ENCODE peak calls at places on chromosome 22, in ten cellular contexts. H is cardiac muscle cell, Y is GM23248, N is Panc1, J is iPS DF 6.9, X is ascending aorta, V is neural progenitor cell, P is right atrium auricular region, A is endodermal cell, R is GM12878. I is an unnamed sample.

GRCh38 chr22:35538801-35539321 is 1.8 kb upstream of the RASD2 start:
- DNase-seq in R (no peak), N (no peak), J (no peak), H (peak; percentile 26), X (no peak), Y (peak; percentile 57), P (no peak), V (peak; percentile 55), A (peak; percentile 85), I (no peak)

GRCh38 chr22:37971475-37972434 is 12.6 kb downstream of the SOX10 start:
- DNase-seq in J (no peak), X (no peak), A (peak; percentile 83), R (no peak), H (no peak), Y (no peak), N (no peak), P (no peak), V (peak; percentile 72), I (no peak)

GRCh38 chr22:45058622-45058912 is 48.8 kb upstream of the PHF21B start:
- DNase-seq in N (no peak), J (no peak), V (no peak), Y (no peak), A (no peak), X (no peak), P (no peak), H (no peak), R (no peak), I (no peak)

GRCh38 chr22:45889539-45890350 is 87.2 kb downstream of the WNT7B start:
- DNase-seq in P (no peak), A (peak; percentile 42), V (peak; percentile 89), R (no peak), Y (peak; percentile 32), N (no peak), X (no peak), J (no peak), H (peak; percentile 36), I (peak; percentile 1)

GRCh38 chr22:43978558-43978957 is 23.3 kb downstream of the SAMM50 start:
- DNase-seq in X (no peak), P (no peak), R (no peak), Y (no peak), J (no peak), H (no peak), V (no peak), N (no peak), A (no peak), I (no peak)

GRCh38 chr22:50473088-50473487 is 1.7 kb downstream of the SBF1 start:
- DNase-seq in V (peak; percentile 38), P (no peak), A (peak; percentile 80), R (no peak), H (no peak), Y (peak; percentile 34), X (no peak), N (peak; percentile 15), J (no peak), I (no peak)

GRCh38 chr22:45194686-45195085 is 31.0 kb downstream of the NUP50 start:
- DNase-seq in P (no peak), V (no peak), R (no peak), A (no peak), X (no peak), N (no peak), J (no peak), H (no peak), Y (no peak), I (no peak)

GRCh38 chr22:45460288-45461109 is 42.2 kb upstream of the FBLN1 start:
- DNase-seq in Y (peak; percentile 32), R (no peak), N (no peak), P (peak; percentile 75), V (no peak), X (no peak), H (peak; percentile 90), J (no peak), A (no peak), I (no peak)

GRCh38 chr22:35380537-35381423 is at the start of gene HMOX1:
- DNase-seq in Y (peak; percentile 98), H (peak; percentile 95), V (peak; percentile 91), A (peak; percentile 92), P (peak; percentile 97), X (peak; percentile 96), N (no peak), R (no peak), J (no peak), I (peak; percentile 21)

GRCh38 chr22:27844656-27845602 is 43.4 kb upstream of the MN1 start:
- DNase-seq in N (no peak), Y (no peak), A (peak; percentile 44), X (peak; percentile 53), R (no peak), P (peak; percentile 55), J (no peak), V (no peak), H (no peak), I (no peak)

GRCh38 chr22:43798492-43798891 is 13.6 kb downstream of the EFCAB6 start:
- DNase-seq in P (no peak), V (no peak), A (no peak), H (no peak), N (no peak), R (peak; percentile 60), J (no peak), Y (peak; percentile 57), X (no peak), I (no peak)

GRCh38 chr22:38098410-38099249 is 11.9 kb downstream of the BAIAP2L2 start:
- DNase-seq in X (no peak), H (peak; percentile 72), R (no peak), V (no peak), Y (peak; percentile 74), P (no peak), A (no peak), N (no peak), J (no peak), I (no peak)

GRCh38 chr22:50361222-50361621 is 18.1 kb downstream of the PPP6R2 start:
- DNase-seq in P (no peak), N (no peak), J (no peak), V (no peak), A (no peak), R (no peak), Y (no peak), X (no peak), H (no peak), I (no peak)

GRCh38 chr22:37059876-37060449 is 8.4 kb downstream of the KCTD17 start:
- DNase-seq in Y (no peak), P (no peak), N (no peak), R (no peak), J (no peak), X (no peak), H (no peak), A (no peak), V (no peak), I (no peak)

GRCh38 chr22:40271440-40271839 is 74.9 kb upstream of the ADSL start:
- DNase-seq in J (no peak), N (no peak), R (no peak), P (no peak), X (no peak), Y (peak; percentile 10), H (no peak), A (no peak), V (no peak), I (no peak)

GRCh38 chr22:19788661-19789225 is 28.2 kb downstream of the TBX1 start:
- DNase-seq in V (no peak), R (no peak), A (no peak), H (no peak), Y (no peak), J (no peak), N (no peak), X (no peak), P (no peak), I (no peak)

GRCh38 chr22:44383652-44384562 is 71.2 kb upstream of the SHISAL1 start:
- DNase-seq in P (no peak), X (no peak), H (no peak), N (no peak), V (no peak), A (peak; percentile 38), J (no peak), R (no peak), Y (no peak), I (no peak)

GRCh38 chr22:33180371-33180770 is 122.2 kb upstream of the SYN3 start:
- DNase-seq in A (no peak), V (no peak), H (no peak), N (no peak), Y (peak; percentile 38), J (no peak), P (no peak), R (no peak), X (no peak), I (no peak)
- H3K9me3 ChIP-seq in A (peaks cover 7% of the 10 kb centered on the region), V (peaks cover 3% of the 10 kb centered on the region), H (no peaks in the 10 kb centered on the region), N (no peaks in the 10 kb centered on the region), Y (no peaks in the 10 kb centered on the region), J (no peaks in the 10 kb centered on the region), P (peaks cover 7% of the 10 kb centered on the region), R (no peaks in the 10 kb centered on the region), X (no peaks in the 10 kb centered on the region), I (no peaks in the 10 kb centered on the region)

DNA sequence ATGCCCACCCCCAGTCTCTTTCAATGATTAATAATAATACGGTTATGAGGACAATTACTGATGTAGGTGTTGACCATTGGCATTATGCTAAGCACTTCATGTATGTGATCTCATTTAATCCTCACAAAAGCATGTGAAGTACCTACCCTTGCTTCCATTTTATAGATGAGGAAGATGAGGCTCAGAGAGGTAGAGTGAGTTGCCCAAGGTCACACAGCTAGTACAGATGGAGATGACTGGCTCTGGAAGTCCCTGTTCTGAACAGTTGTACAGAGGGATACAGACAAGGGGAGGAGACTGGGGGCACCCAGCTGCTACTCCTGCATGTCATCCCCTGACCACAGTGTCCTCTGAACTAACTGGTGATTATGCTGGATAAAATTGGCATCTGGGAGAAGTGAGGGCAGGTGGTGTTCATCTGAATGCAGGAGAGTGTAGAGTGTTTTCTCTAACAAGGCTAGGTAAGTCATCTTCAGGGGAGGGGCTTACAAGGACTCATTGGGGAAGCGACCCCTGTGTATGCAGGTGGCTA is 43.2 kb downstream of the KIAA1671 start:
- DNase-seq in A (no peak), Y (no peak), N (no peak), H (no peak), R (no peak), V (no peak), P (no peak), J (no peak), X (no peak), I (no peak)
- H3K9me3 ChIP-seq in A (no peaks in the 10 kb centered on the region), Y (no peaks in the 10 kb centered on the region), N (no peaks in the 10 kb centered on the region), H (no peaks in the 10 kb centered on the region), R (no peaks in the 10 kb centered on the region), V (no peaks in the 10 kb centered on the region), P (no peaks in the 10 kb centered on the region), J (no peaks in the 10 kb centered on the region), X (no peaks in the 10 kb centered on the region), I (no peaks in the 10 kb centered on the region)

DNA sequence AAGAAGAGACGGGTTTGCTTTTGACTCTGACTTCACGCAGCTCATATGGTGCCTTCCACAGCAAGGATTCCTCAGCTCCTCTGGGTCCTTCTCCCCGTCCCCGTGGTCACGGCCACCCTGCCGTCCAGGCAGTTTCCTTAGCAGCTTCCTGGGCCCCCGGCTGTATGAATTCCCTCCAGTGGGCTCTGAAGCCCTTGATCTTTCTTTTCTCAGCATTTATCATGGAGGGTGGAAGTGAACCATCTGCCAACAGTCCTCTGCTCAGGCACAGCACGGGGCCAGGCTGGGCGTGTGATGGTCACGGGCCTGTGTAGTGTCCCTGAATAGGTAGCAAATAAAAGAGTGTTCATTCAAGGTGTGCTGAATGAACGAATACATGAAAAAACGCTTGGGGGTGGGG is 782.4 kb downstream of the BRD1 start:
- DNase-seq in R (no peak), J (no peak), P (no peak), X (peak; percentile 25), V (no peak), N (no peak), A (no peak), Y (no peak), H (no peak), I (no peak)
- H3K9me3 ChIP-seq in R (no peaks in the 10 kb centered on the region), J (peaks cover 43% of the 10 kb centered on the region), P (no peaks in the 10 kb centered on the region), X (no peaks in the 10 kb centered on the region), V (no peaks in the 10 kb centered on the region), N (no peaks in the 10 kb centered on the region), A (no peaks in the 10 kb centered on the region), Y (no peaks in the 10 kb centered on the region), H (no peaks in the 10 kb centered on the region), I (no peaks in the 10 kb centered on the region)

GRCh38 chr22:16957781-16958180 is 50.2 kb downstream of the GAB4 start:
- DNase-seq in V (no peak), P (no peak), H (no peak), A (no peak), X (no peak), R (no peak), Y (no peak), J (no peak), N (no peak), I (no peak)
- H3K9me3 ChIP-seq in V (no peaks in the 10 kb centered on the region), P (no peaks in the 10 kb centered on the region), H (no peaks in the 10 kb centered on the region), A (no peaks in the 10 kb centered on the region), X (no peaks in the 10 kb centered on the region), R (no peaks in the 10 kb centered on the region), Y (no peaks in the 10 kb centered on the region), J (no peaks in the 10 kb centered on the region), N (no peaks in the 10 kb centered on the region), I (no peaks in the 10 kb centered on the region)

I was measured in T-helper 17 cell.